ENCODE peak calls at places on chromosomes 13 and 19, in six cellular contexts. Z is CD4-positive, alpha-beta T cell; A is WTC11; M is dorsolateral prefrontal cortex; V is T-helper 17 cell; I is heart right ventricle. J is an unnamed sample.

GRCh38 chr13:75073791-75074190 is 408.2 kb downstream of the TBC1D4 start:
- DNase-seq in V (no peak), A (no peak), Z (no peak), I (no peak), M (no peak), J (no peak)

GRCh38 chr13:49638416-49639072 is 10.2 kb downstream of the ARL11 start:
- DNase-seq in I (no peak), A (no peak), Z (no peak), M (no peak), V (no peak), J (no peak)

GRCh38 chr13:73576291-73576690 is 517.5 kb downstream of the KLF5 start:
- DNase-seq in A (no peak), I (no peak), M (no peak), Z (no peak), V (no peak), J (no peak)

GRCh38 chr13:19634129-19634740 is 776 bp downstream of the MPHOSPH8 start:
- DNase-seq in Z (no peak), M (peak), A (no peak), I (no peak), V (no peak), J (peak)

GRCh38 chr13:62767473-62767872 is 1351.8 kb upstream of the PCDH20 start:
- DNase-seq in M (no peak), A (no peak), V (no peak), Z (no peak), I (no peak), J (no peak)

GRCh38 chr19:18000480-18000980 is 7.4 kb upstream of the ARRDC2 start:
- DNase-seq in I (no peak), V (no peak), A (no peak), M (no peak), Z (peak), J (no peak)

GRCh38 chr19:5296457-5297271 is 43.9 kb downstream of the PTPRS start:
- DNase-seq in Z (no peak), A (no peak), V (no peak), M (no peak), I (no peak), J (no peak)

GRCh38 chr19:38388310-38389100 is at the start of gene SPRED3:
- DNase-seq in M (no peak), A (peak), V (peak), I (peak), Z (no peak), J (peak)

GRCh38 chr13:110342474-110342873 is 35.4 kb downstream of the COL4A2 start:
- DNase-seq in V (no peak), A (no peak), I (no peak), Z (no peak), M (no peak), J (no peak)

GRCh38 chr19:48615145-48616040 is 517 bp upstream of the FAM83E start:
- DNase-seq in V (no peak), A (no peak), Z (no peak), M (no peak), I (no peak), J (peak)

GRCh38 chr19:6393074-6393981 is at the start of gene GTF2F1:
- DNase-seq in A (peak), Z (peak), I (peak), M (peak), V (peak), J (peak)

J was measured in ELF-1.